ENCODE peak calls at places on chromosomes 4 and X, in seven cellular contexts. G is transverse colon, Z is HL-60, C is esophagus squamous epithelium, E is A549, Y is tibial nerve, I is heart right ventricle. U is an unnamed sample.

GRCh38 chr4:125891597-125892258 is 577.0 kb downstream of the FAT4 start:
- DNase-seq in Y (no peak), E (no peak), G (no peak), C (no peak), Z (no peak), I (no peak), U (no peak)

GRCh38 chrX:121649414-121649813 is 602.0 kb downstream of the GLUD2 start:
- DNase-seq in C (no peak), G (no peak), E (no peak), I (no peak), Y (no peak), Z (no peak), U (no peak)

GRCh38 chr4:53057679-53058078 is 195.6 kb downstream of the RASL11B start:
- DNase-seq in E (no peak), I (peak), C (no peak), G (no peak), Y (no peak), Z (no peak), U (no peak)

GRCh38 chrX:9355739-9356138 is 109.1 kb upstream of the TBL1X start:
- DNase-seq in G (no peak), I (no peak), C (no peak), E (no peak), Y (no peak), Z (no peak), U (no peak)

GRCh38 chrX:134625315-134625718 is 33.0 kb downstream of the PLAC1 start:
- DNase-seq in E (no peak), I (no peak), G (no peak), Y (peak), Z (no peak), C (no peak), U (no peak)

GRCh38 chr4:23811045-23811620 is 78.7 kb downstream of the PPARGC1A start:
- DNase-seq in Z (no peak), I (no peak), E (no peak), G (no peak), Y (no peak), C (no peak), U (no peak)

GRCh38 chr4:45741897-45742296 is 382.0 kb downstream of the GABRG1 start:
- DNase-seq in I (no peak), G (no peak), E (peak), C (no peak), Y (no peak), Z (no peak), U (no peak)

GRCh38 chrX:2699959-2700358 is 8.9 kb downstream of the CD99 start:
- DNase-seq in E (no peak), Y (no peak), I (no peak), C (no peak), G (no peak), Z (no peak), U (no peak)

GRCh38 chr4:141028024-141028529 is 105.2 kb downstream of the RNF150 start:
- DNase-seq in I (no peak), C (no peak), G (no peak), E (no peak), Z (no peak), Y (no peak), U (no peak)

GRCh38 chr4:8581094-8581861 is 1.1 kb downstream of the GPR78 start:
- DNase-seq in G (no peak), E (no peak), C (no peak), Y (no peak), Z (no peak), I (no peak), U (no peak)

GRCh38 chr4:39732728-39733127 is 34.8 kb downstream of the UBE2K start:
- DNase-seq in I (no peak), G (no peak), C (no peak), Y (no peak), Z (no peak), E (peak), U (no peak)

GRCh38 chrX:4932790-4933189 is 1219.3 kb upstream of the PRKX start:
- DNase-seq in I (no peak), Z (no peak), Y (no peak), C (no peak), E (peak), G (no peak), U (no peak)

GRCh38 chr4:151266542-151266941 is 10.4 kb upstream of the PRSS48 start:
- DNase-seq in I (no peak), Y (no peak), G (no peak), C (no peak), E (no peak), Z (no peak), U (no peak)

GRCh38 chr4:68498413-68499007 is 51.2 kb downstream of the TMPRSS11E start:
- DNase-seq in E (peak), Z (peak), Y (peak), C (no peak), I (peak), G (peak), U (peak)

GRCh38 chrX:13069771-13070410 is 25.5 kb upstream of the FAM9C start:
- DNase-seq in G (no peak), Z (no peak), C (no peak), E (no peak), I (no peak), Y (no peak), U (no peak)

GRCh38 chrX:45323387-45323786 is 122.7 kb upstream of the DIPK2B start:
- DNase-seq in Z (no peak), Y (no peak), G (no peak), C (no peak), I (no peak), E (no peak), U (no peak)

GRCh38 chrX:153766871-153767673 is 3.0 kb downstream of the PLXNB3 start:
- DNase-seq in G (peak), Y (no peak), I (no peak), Z (no peak), C (no peak), E (no peak), U (no peak)

GRCh38 chr4:2767705-2768074 is 11.6 kb upstream of the TNIP2 start:
- DNase-seq in Z (no peak), G (peak), I (peak), Y (no peak), E (no peak), C (no peak), U (no peak)

GRCh38 chr4:102612824-102613366 is 111.7 kb downstream of the NFKB1 start:
- DNase-seq in E (no peak), Y (no peak), I (no peak), C (no peak), Z (no peak), G (no peak), U (no peak)

GRCh38 chr4:40552536-40552935 is 77.1 kb downstream of the RBM47 start:
- DNase-seq in I (no peak), C (no peak), Z (no peak), G (no peak), Y (no peak), E (peak), U (no peak)

GRCh38 chrX:26925088-26925487 is 538.1 kb downstream of the PPP4R3C start:
- DNase-seq in G (no peak), E (no peak), C (no peak), Y (no peak), Z (no peak), I (no peak), U (no peak)

GRCh38 chr4:15021301-15021700 is 19.0 kb downstream of the CPEB2 start:
- DNase-seq in G (no peak), I (no peak), C (no peak), Z (no peak), Y (no peak), E (no peak), U (no peak)

GRCh38 chr4:110586137-110586850 is 36.6 kb downstream of the PITX2 start:
- DNase-seq in Z (no peak), E (peak), C (no peak), G (no peak), Y (no peak), I (no peak), U (no peak)

GRCh38 chr4:68732653-68733466 is 62.4 kb upstream of the UGT2B15 start:
- DNase-seq in G (no peak), C (no peak), Z (no peak), Y (no peak), E (peak), I (no peak), U (no peak)

GRCh38 chr4:185256444-185256843 is 47.0 kb downstream of the SNX25 start:
- DNase-seq in E (peak), Y (no peak), G (no peak), C (no peak), Z (no peak), I (no peak), U (no peak)
- H3K27ac ChIP-seq in E (no peak), Y (no peak), G (no peak), C (no peak), Z (no peak), I (no peak), U (no peak)

DNA sequence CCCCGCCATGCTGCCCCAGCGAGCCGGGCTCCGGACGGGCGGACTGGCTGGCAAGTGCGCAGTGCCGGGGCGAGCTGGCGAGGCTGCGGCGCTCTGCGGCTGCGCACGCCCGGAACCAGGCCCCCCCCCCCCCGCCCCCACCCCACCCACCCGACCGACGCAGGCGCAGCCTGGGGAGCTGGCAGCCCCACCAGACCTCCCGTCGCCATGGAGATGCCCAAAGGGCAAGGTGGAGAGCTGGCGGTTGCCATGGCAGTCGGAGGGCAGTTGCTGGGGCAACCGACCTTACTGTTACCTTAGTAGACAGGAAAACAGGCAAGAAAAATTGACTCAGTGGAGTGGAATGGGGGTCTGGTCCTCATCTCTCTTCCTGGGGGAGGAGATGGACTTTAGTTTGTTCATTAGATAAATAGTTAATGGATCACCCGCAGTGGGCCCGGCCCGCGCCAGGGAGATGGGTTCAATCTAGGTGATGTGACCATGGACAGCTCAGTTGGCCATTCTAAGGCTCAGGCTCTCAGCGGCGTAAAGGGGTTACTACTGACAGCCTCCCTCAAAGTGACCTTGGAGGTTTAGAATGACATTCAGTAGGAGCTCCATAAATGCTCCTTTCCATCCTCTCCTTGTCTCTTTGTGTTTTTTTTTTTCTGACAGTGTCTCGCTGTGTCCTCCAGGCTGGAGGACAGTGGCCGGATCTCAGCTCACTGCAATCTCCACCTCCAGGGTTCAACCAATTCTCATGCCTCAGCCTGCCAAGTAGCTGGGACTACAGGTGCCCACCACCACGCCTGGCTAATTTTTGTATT is at the start of gene PCSK1N:
- DNase-seq in E (peak), Y (no peak), C (no peak), Z (no peak), I (no peak), G (no peak), U (no peak)
- H3K4me3 ChIP-seq in E (peak), Y (peak), C (no peak), Z (peak), I (peak), G (peak), U (peak)

DNA sequence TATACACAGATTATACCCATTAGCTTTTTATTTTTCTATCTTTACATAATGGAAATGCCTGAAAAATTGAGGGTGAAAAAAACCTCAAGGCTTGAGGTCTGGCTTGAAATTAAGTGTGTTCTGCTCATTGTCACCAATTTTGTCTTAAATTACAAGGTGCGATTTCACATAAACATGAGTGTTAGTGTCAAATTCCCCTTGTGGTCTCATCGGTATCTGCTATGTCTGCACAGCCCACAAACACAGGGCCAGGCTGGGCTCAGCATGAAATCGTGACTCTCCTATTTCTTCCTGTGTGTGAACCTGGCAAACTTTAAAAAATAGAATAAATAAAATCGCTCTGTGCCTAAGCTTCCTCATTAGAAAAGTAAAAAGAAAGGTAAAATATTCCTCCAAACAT is 109.1 kb downstream of the CRLF2 start:
- DNase-seq in Y (no peak), Z (no peak), E (no peak), C (no peak), I (no peak), G (no peak), U (no peak)
- TF ChIP-seq CTCF in Y (no peak), Z (no peak), E (no peak), C (no peak), I (no peak), G (no peak), U (no peak)

DNA sequence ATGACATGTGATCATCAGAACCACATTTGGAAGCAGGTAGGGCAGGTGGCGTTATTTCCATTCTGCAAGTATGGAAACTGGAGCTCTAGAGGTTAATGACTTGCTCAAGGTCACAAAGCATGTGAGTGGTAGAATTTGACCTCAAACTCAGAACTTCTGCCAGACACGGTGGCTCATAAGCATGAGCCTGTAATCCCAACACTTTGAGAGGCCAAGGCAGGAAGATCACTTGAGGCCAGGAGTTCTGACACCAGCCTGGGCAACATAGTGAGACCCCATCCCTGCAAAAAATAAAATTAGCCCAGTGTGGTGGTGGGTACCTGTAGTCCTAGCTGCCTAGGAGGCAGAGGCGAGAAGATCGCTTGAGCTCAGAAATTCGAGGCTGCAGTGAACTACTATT is 139.2 kb downstream of the PALLD start:
- DNase-seq in Z (no peak), C (no peak), E (no peak), G (no peak), I (no peak), Y (no peak), U (no peak)
- H3K27ac ChIP-seq in Z (no peak), C (peak), E (peak), G (peak), I (peak), Y (peak), U (no peak)

DNA sequence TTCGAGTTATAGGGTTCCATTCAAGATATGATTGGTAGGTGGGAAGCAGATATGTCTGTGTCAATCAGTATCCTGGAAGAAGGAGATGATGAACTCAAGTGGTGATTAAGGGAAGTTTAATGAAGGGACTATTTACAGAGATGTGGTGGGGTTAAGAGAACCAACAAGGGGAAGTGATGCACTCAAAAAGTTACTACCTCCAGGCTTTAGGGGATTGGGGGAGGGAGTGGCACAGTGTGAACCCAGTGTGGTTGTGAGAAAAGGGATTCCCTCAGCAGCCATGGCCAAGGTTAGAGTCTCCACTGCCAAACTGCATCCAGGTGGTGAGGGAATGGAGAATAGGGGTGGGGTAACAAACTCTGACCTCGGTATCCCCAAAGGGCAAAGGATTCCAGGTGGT is 27.9 kb downstream of the PKD2 start:
- DNase-seq in Z (no peak), E (no peak), G (no peak), I (no peak), Y (no peak), C (no peak), U (no peak)
- H3K4me3 ChIP-seq in Z (no peak), E (no peak), G (no peak), I (no peak), Y (no peak), C (no peak), U (no peak)

GRCh38 chrX:49915352-49916222 is 6.8 kb upstream of the CLCN5 start:
- DNase-seq in G (peak), C (no peak), Y (peak), I (peak), Z (peak), E (peak), U (no peak)
- TF ChIP-seq CTCF in G (peak), C (peak), Y (peak), I (peak), Z (peak), E (peak), U (peak)

GRCh38 chrX:130830599-130831346 is 72.2 kb downstream of the ENOX2 start:
- DNase-seq in E (no peak), Z (no peak), Y (no peak), C (no peak), G (no peak), I (no peak), U (no peak)

GRCh38 chrX:130826249-130826648 is 76.8 kb downstream of the ENOX2 start:
- DNase-seq in E (no peak), I (no peak), C (no peak), Y (no peak), G (no peak), Z (no peak), U (no peak)

GRCh38 chrX:130829526-130830515 is 73.2 kb downstream of the ENOX2 start:
- DNase-seq in Z (peak), Y (no peak), I (no peak), C (no peak), E (no peak), G (no peak), U (no peak)

GRCh38 chrX:130831347-130831722 is 71.7 kb downstream of the ENOX2 start:
- DNase-seq in Y (no peak), Z (peak), I (no peak), C (no peak), G (no peak), E (no peak), U (no peak)

DNA sequence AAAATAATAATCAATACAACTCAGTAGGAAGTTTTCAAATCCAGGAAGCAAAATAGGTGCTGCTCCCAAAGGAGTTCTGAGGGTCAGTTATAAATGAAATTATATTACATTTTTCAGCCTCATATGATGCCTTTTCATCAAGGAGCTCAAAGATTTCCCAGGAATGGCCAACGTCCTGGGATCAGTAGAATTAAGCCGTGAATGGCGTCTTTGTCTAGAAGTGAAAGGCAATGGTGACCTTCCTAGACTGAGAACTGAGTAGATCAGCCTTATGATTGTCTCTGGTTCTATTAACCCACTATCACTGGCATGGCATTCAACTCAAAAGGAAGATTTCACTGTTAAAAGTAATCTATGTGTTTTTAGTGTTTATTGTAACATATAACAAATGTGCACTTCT is 74.4 kb downstream of the ENOX2 start:
- DNase-seq in Y (no peak), I (no peak), C (no peak), G (no peak), E (no peak), Z (no peak), U (no peak)
- H3K27ac ChIP-seq in Y (no peak), I (no peak), C (no peak), G (no peak), E (no peak), Z (no peak), U (no peak)

U was measured in dorsolateral prefrontal cortex.